ENCODE peak calls at places on chromosome 18, in six cellular contexts. U is NCI-H510A treated with DMSO at 0.1 percent for 48 hours; B is CD8-positive, alpha-beta memory T cell; Z is activated CD4-positive, alpha-beta T cell treated with anti-CD3 and anti-CD28 coated beads, Interleukin-2, amount 10 ng/mL, durations not matched to agents 7 days and 5 days; X is activated naive CD4-positive, alpha-beta T cell treated with anti-CD3 and anti-CD28 coated beads, Interleukin-2, amount 10 ng/mL, durations not matched to agents 7 days and 5 days; E is epithelial cell of esophagus. P is an unnamed sample.

GRCh38 chr18:49858309-49859005 is 45.1 kb upstream of the ACAA2 start:
- DNase-seq in U (peak), B (peak), Z (peak), X (peak), E (peak), P (peak)

GRCh38 chr18:1480309-1480708 is 575.6 kb downstream of the ADCYAP1 start:
- DNase-seq in U (no peak), B (no peak), Z (no peak), X (no peak), E (no peak), P (no peak)

GRCh38 chr18:62131305-62131909 is 55.4 kb downstream of the PIGN start:
- DNase-seq in U (peak), B (peak), Z (peak), X (peak), E (peak), P (no peak)

GRCh38 chr18:23529597-23529996 is 26.3 kb downstream of the RMC1 start:
- DNase-seq in U (no peak), B (no peak), Z (no peak), X (no peak), E (peak), P (no peak)

GRCh38 chr18:59885579-59886163 is 14.1 kb upstream of the PMAIP1 start:
- DNase-seq in U (no peak), B (no peak), Z (peak), X (peak), E (peak), P (no peak)

GRCh38 chr18:48896875-48897511 is 53.8 kb downstream of the SMAD7 start:
- DNase-seq in U (no peak), B (no peak), Z (no peak), X (no peak), E (no peak), P (peak)

GRCh38 chr18:22428672-22429071 is 11.0 kb upstream of the CTAGE1 start:
- DNase-seq in U (no peak), B (no peak), Z (no peak), X (no peak), E (peak), P (no peak)

GRCh38 chr18:48820483-48821250 is 130.1 kb downstream of the SMAD7 start:
- DNase-seq in U (no peak), B (no peak), Z (no peak), X (no peak), E (no peak), P (peak)

GRCh38 chr18:23779696-23780303 is 90.5 kb downstream of the LAMA3 start:
- DNase-seq in U (no peak), B (no peak), Z (no peak), X (no peak), E (peak), P (no peak)

GRCh38 chr18:59265246-59266018 is 7.8 kb downstream of the RAX start:
- DNase-seq in U (peak), B (no peak), Z (peak), X (peak), E (peak), P (no peak)

GRCh38 chr18:79690071-79690470 is 10.5 kb downstream of the CTDP1 start:
- DNase-seq in U (no peak), B (no peak), Z (no peak), X (no peak), E (no peak), P (no peak)

GRCh38 chr18:63177259-63177658 is 142.3 kb downstream of the BCL2 start:
- DNase-seq in U (no peak), B (no peak), Z (no peak), X (no peak), E (no peak), P (no peak)

GRCh38 chr18:54233228-54233625 is 8.8 kb upstream of the MBD2 start:
- DNase-seq in U (no peak), B (no peak), Z (no peak), X (no peak), E (peak), P (no peak)

GRCh38 chr18:79502785-79503184 is 107.1 kb downstream of the NFATC1 start:
- DNase-seq in U (no peak), B (no peak), Z (no peak), X (no peak), E (no peak), P (no peak)

GRCh38 chr18:30487962-30488361 is 554.6 kb downstream of the DSC3 start:
- DNase-seq in U (no peak), B (no peak), Z (no peak), X (no peak), E (peak), P (no peak)